ENCODE peak calls at places on chromosomes 3 and 15, in seven cellular contexts. K is K562, Y is tibial nerve, Q is tibial artery, P is kidney, E is trophoblast cell, Z is colonic mucosa. H is an unnamed sample.

GRCh38 chr15:59556405-59556804 is 55.2 kb upstream of the GCNT3 start:
- DNase-seq in K (no peak), Y (no peak), Q (no peak), P (no peak), E (no peak), Z (no peak), H (no peak)

GRCh38 chr15:31569836-31570235 is 243.2 kb downstream of the KLF13 start:
- DNase-seq in K (no peak), Y (no peak), Q (no peak), P (no peak), E (no peak), Z (no peak), H (no peak)

GRCh38 chr3:171556574-171557145 is 96.5 kb upstream of the TNIK start:
- DNase-seq in K (no peak), Y (no peak), Q (no peak), P (no peak), E (no peak), Z (no peak), H (no peak)

GRCh38 chr3:4985330-4986174 is 6.3 kb downstream of the BHLHE40 start:
- DNase-seq in K (no peak), Y (no peak), Q (no peak), P (peak; percentile 82), E (peak; percentile 98), Z (no peak), H (no peak)

GRCh38 chr15:78391781-78392180 is 46.2 kb upstream of the IREB2 start:
- DNase-seq in K (no peak), Y (no peak), Q (no peak), P (no peak), E (no peak), Z (no peak), H (peak; percentile 35)

GRCh38 chr3:58737644-58738043 is 71.1 kb upstream of the FAM3D start:
- DNase-seq in K (no peak), Y (no peak), Q (no peak), P (no peak), E (no peak), Z (no peak), H (no peak)

GRCh38 chr3:22886394-22886793 is 316.7 kb upstream of the UBE2E2 start:
- DNase-seq in K (no peak), Y (peak; percentile 54), Q (peak; percentile 38), P (no peak), E (no peak), Z (no peak), H (no peak)

GRCh38 chr15:90838066-90838465 is 30.3 kb upstream of the FURIN start:
- DNase-seq in K (no peak), Y (no peak), Q (no peak), P (no peak), E (no peak), Z (no peak), H (no peak)

GRCh38 chr15:69806287-69806915 is 291.3 kb downstream of the TLE3 start:
- DNase-seq in K (no peak), Y (no peak), Q (no peak), P (no peak), E (peak; percentile 54), Z (no peak), H (no peak)

GRCh38 chr3:20041197-20041780 is 1.0 kb downstream of the KAT2B start:
- DNase-seq in K (peak; percentile 67), Y (peak; percentile 83), Q (peak; percentile 94), P (peak; percentile 95), E (peak; percentile 63), Z (peak; percentile 93), H (peak; percentile 94)

GRCh38 chr15:76343313-76343996 is 6.9 kb downstream of the ISL2 start:
- DNase-seq in K (no peak), Y (no peak), Q (no peak), P (no peak), E (no peak), Z (no peak), H (no peak)

GRCh38 chr15:76147906-76148553 is 88.2 kb downstream of the TMEM266 start:
- DNase-seq in K (peak; percentile 89), Y (peak; percentile 39), Q (no peak), P (peak; percentile 71), E (peak; percentile 30), Z (peak; percentile 73), H (no peak)

GRCh38 chr3:188948658-188949400 is 222.9 kb upstream of the TPRG1 start:
- DNase-seq in K (no peak), Y (no peak), Q (peak; percentile 45), P (no peak), E (peak; percentile 25), Z (no peak), H (no peak)

GRCh38 chr3:5423076-5423475 is 235.6 kb downstream of the EDEM1 start:
- DNase-seq in K (no peak), Y (no peak), Q (no peak), P (no peak), E (no peak), Z (no peak), H (no peak)

GRCh38 chr15:32893412-32893811 is 175.6 kb downstream of the GREM1 start:
- DNase-seq in K (no peak), Y (no peak), Q (no peak), P (no peak), E (no peak), Z (no peak), H (no peak)

GRCh38 chr3:13053425-13053824 is 19.8 kb downstream of the IQSEC1 start:
- DNase-seq in K (no peak), Y (no peak), Q (no peak), P (no peak), E (no peak), Z (no peak), H (no peak)

GRCh38 chr15:31254431-31255175 is 72.0 kb upstream of the KLF13 start:
- DNase-seq in K (no peak), Y (peak; percentile 67), Q (peak; percentile 71), P (peak; percentile 75), E (no peak), Z (peak; percentile 85), H (peak; percentile 70)

GRCh38 chr3:7332696-7333095 is 471.8 kb downstream of the GRM7 start:
- DNase-seq in K (no peak), Y (no peak), Q (no peak), P (no peak), E (no peak), Z (no peak), H (no peak)

GRCh38 chr3:59320080-59320479 is 270.3 kb upstream of the CFAP20DC start:
- DNase-seq in K (no peak), Y (no peak), Q (no peak), P (no peak), E (no peak), Z (no peak), H (no peak)

GRCh38 chr15:88900309-88900981 is 5.1 kb upstream of the HAPLN3 start:
- DNase-seq in K (no peak), Y (no peak), Q (no peak), P (no peak), E (peak; percentile 86), Z (no peak), H (no peak)

GRCh38 chr3:165196577-165197561 is 685 bp upstream of the SLITRK3 start:
- DNase-seq in K (no peak), Y (no peak), Q (no peak), P (peak; percentile 31), E (no peak), Z (no peak), H (peak; percentile 70)

GRCh38 chr3:75951941-75952340 is 166.6 kb upstream of the ZNF717 start:
- DNase-seq in K (no peak), Y (no peak), Q (no peak), P (no peak), E (no peak), Z (no peak), H (no peak)

GRCh38 chr3:184332370-184333090 is 4.9 kb upstream of the FAM131A start:
- DNase-seq in K (no peak), Y (no peak), Q (no peak), P (no peak), E (peak; percentile 80), Z (no peak), H (peak; percentile 65)

DNA sequence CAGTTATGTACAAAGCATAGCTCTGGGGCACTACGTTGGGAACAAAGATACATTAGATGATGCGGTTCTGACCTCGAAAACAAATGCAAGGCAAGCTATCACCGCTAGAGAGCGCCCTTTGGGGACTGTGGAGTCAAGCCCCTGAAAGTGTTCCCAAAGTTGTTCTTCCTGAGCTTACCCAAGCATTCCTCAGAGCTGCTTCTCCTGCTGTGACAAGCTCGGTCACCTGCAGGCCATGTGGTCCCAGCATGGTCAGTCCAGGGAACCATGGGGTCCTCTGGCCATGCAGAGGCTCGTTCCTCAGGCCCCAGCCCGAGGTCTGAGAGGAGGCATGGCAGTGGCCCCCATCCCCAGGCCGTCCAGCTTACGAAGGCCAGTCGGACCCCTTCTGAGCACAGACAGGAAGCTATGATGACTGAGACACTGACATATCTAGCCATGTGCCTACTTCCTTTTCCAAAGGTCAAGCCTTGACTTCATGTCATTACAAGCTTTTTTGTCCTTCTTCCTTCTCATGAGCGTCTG is 79.5 kb downstream of the ATP10A start:
- DNase-seq in K (peak; percentile 49), Y (no peak), Q (no peak), P (peak; percentile 68), E (no peak), Z (no peak), H (peak; percentile 73)
- H3K4me1 ChIP-seq in K (peaks cover 8% of the 10 kb centered on the region), Y (peaks cover 29% of the 10 kb centered on the region), Q (no peaks in the 10 kb centered on the region), P (no peaks in the 10 kb centered on the region), E (no peaks in the 10 kb centered on the region), Z (no peaks in the 10 kb centered on the region), H (peaks cover 3% of the 10 kb centered on the region)

GRCh38 chr3:138070006-138070405 is 45.4 kb downstream of the DZIP1L start:
- DNase-seq in K (no peak), Y (no peak), Q (no peak), P (no peak), E (no peak), Z (no peak), H (no peak)
- H3K4me3 ChIP-seq in K (no peak overlapping the region), Y (no peak overlapping the region), Q (no peak overlapping the region), P (no peak overlapping the region), E (no peak overlapping the region), Z (no peak overlapping the region), H (no peak overlapping the region)

GRCh38 chr3:148931574-148931973 is 59.8 kb upstream of the GYG1 start:
- DNase-seq in K (no peak), Y (no peak), Q (no peak), P (no peak), E (no peak), Z (no peak), H (no peak)

GRCh38 chr3:148925841-148926240 is 60.7 kb downstream of the CPA3 start:
- DNase-seq in K (no peak), Y (no peak), Q (no peak), P (no peak), E (no peak), Z (no peak), H (no peak)

GRCh38 chr3:148932976-148933375 is 58.4 kb upstream of the GYG1 start:
- DNase-seq in K (no peak), Y (no peak), Q (no peak), P (no peak), E (no peak), Z (no peak), H (no peak)

DNA sequence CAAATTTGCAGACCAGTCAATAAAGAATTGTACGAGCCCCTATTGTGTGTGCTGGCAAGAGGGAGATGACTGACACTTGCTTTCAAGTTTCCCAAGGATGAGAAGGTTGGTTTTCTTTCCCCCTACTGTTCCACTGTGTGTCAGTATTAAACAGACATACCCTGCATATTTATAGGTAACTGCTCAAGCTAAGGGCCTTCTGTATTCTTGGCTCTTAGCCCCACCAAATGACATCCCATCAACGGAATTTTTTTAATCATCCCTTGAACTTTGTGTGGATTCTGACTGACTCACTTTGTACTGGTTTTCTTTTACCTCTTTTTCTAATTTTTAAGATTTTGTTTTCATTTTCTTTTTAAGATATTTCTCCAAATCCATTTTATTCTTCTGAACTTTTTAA is 60.6 kb upstream of the GYG1 start:
- DNase-seq in K (no peak), Y (no peak), Q (no peak), P (no peak), E (no peak), Z (no peak), H (no peak)
- H3K27ac ChIP-seq in K (no peak overlapping the region), Y (no peak overlapping the region), Q (no peak overlapping the region), P (no peak overlapping the region), E (no peak overlapping the region), Z (no peak overlapping the region), H (no peak overlapping the region)

GRCh38 chr15:98806275-98806895 is 158.0 kb downstream of the IGF1R start:
- DNase-seq in K (no peak), Y (no peak), Q (no peak), P (no peak), E (no peak), Z (no peak), H (no peak)
- H3K4me1 ChIP-seq in K (no peaks in the 10 kb centered on the region), Y (peaks cover 46% of the 10 kb centered on the region), Q (no peaks in the 10 kb centered on the region), P (peaks cover 8% of the 10 kb centered on the region), E (peaks cover 10% of the 10 kb centered on the region), Z (peaks cover 5% of the 10 kb centered on the region), H (peaks cover 7% of the 10 kb centered on the region)